ENCODE peak calls at places on chromosome 17, in eight cellular contexts. G, O, Z, F, K, T, I and N are unnamed samples.

GRCh38 chr17:8016632-8017424 is 14.4 kb downstream of the GUCY2D start:
- DNase-seq in G (peak; percentile 69), I (peak; percentile 72), T (no peak), Z (peak; percentile 62), K (peak; percentile 63), F (no peak), O (no peak), N (peak; percentile 56)

GRCh38 chr17:47324224-47325020 is 667 bp downstream of the EFCAB13 start:
- DNase-seq in F (peak; percentile 65), T (peak; percentile 84), I (peak; percentile 81), K (peak; percentile 43), O (peak; percentile 45), Z (peak; percentile 49), G (peak; percentile 68), N (peak; percentile 44)

GRCh38 chr17:21218101-21218500 is 4.1 kb upstream of the TMEM11 start:
- DNase-seq in I (no peak), Z (no peak), K (no peak), T (no peak), O (no peak), F (no peak), G (no peak), N (no peak)

GRCh38 chr17:44376124-44376523 is 12.5 kb upstream of the FAM171A2 start:
- DNase-seq in Z (no peak), I (no peak), G (no peak), K (no peak), T (no peak), F (no peak), O (peak; percentile 60), N (peak; percentile 49)

GRCh38 chr17:77677637-77678036 is 280.9 kb upstream of the TNRC6C start:
- DNase-seq in K (no peak), G (no peak), F (no peak), O (no peak), Z (no peak), I (no peak), T (no peak), N (no peak)

GRCh38 chr17:47275245-47275984 is 21.8 kb downstream of the ITGB3 start:
- DNase-seq in O (peak; percentile 90), F (peak; percentile 97), Z (peak; percentile 51), I (peak; percentile 74), K (peak; percentile 46), T (peak; percentile 93), G (peak; percentile 75), N (peak; percentile 73)

GRCh38 chr17:8320990-8321389 is 10.9 kb downstream of the ARHGEF15 start:
- DNase-seq in Z (no peak), T (no peak), K (no peak), O (no peak), G (no peak), I (no peak), F (no peak), N (no peak)

GRCh38 chr17:933168-934083 is 46.1 kb downstream of the NXN start:
- DNase-seq in O (no peak), F (peak; percentile 63), G (no peak), K (peak; percentile 76), I (no peak), Z (peak; percentile 31), T (no peak), N (peak; percentile 50)

GRCh38 chr17:17119106-17119505 is 76.8 kb downstream of the MPRIP start:
- DNase-seq in G (peak; percentile 39), I (no peak), T (no peak), K (no peak), O (peak; percentile 70), Z (peak; percentile 40), F (no peak), N (no peak)

GRCh38 chr17:12743046-12743445 is 46.3 kb upstream of the ARHGAP44 start:
- DNase-seq in F (no peak), I (no peak), Z (no peak), T (no peak), K (no peak), G (no peak), O (no peak), N (no peak)

GRCh38 chr17:14396542-14396941 is 95.7 kb downstream of the HS3ST3B1 start:
- DNase-seq in G (no peak), I (no peak), T (no peak), Z (no peak), O (no peak), F (no peak), K (no peak), N (no peak)

GRCh38 chr17:2705263-2705662 is 6.3 kb downstream of the CLUH start:
- DNase-seq in G (no peak), F (no peak), Z (no peak), I (no peak), K (no peak), O (no peak), T (peak; percentile 55), N (peak; percentile 91)

GRCh38 chr17:47792979-47793378 is 28.6 kb downstream of the OSBPL7 start:
- DNase-seq in G (no peak), O (no peak), F (no peak), T (no peak), Z (no peak), K (no peak), I (peak; percentile 26), N (peak; percentile 9)

GRCh38 chr17:2335726-2336214 is 487 bp downstream of the TSR1 start:
- DNase-seq in K (no peak), F (no peak), O (no peak), I (no peak), G (peak; percentile 11), T (no peak), Z (peak; percentile 23), N (no peak)

GRCh38 chr17:64978138-64978537 is 58.9 kb upstream of the LRRC37A3 start:
- DNase-seq in Z (no peak), T (no peak), I (no peak), G (no peak), K (no peak), F (no peak), O (no peak), N (no peak)

GRCh38 chr17:64984776-64985521 is 65.7 kb upstream of the LRRC37A3 start:
- DNase-seq in Z (no peak), I (peak; percentile 63), T (peak; percentile 24), K (peak; percentile 65), F (peak; percentile 56), O (no peak), G (peak; percentile 29), N (peak; percentile 78)

GRCh38 chr17:64983708-64984107 is 64.4 kb upstream of the LRRC37A3 start:
- DNase-seq in K (no peak), T (no peak), I (peak; percentile 9), G (no peak), F (no peak), Z (no peak), O (no peak), N (no peak)

GRCh38 chr17:64984181-64984580 is 64.9 kb upstream of the LRRC37A3 start:
- DNase-seq in I (no peak), Z (no peak), T (no peak), K (no peak), O (no peak), F (no peak), G (no peak), N (peak; percentile 12)

GRCh38 chr17:64982139-64982802 is 63.0 kb upstream of the LRRC37A3 start:
- DNase-seq in G (no peak), I (no peak), T (no peak), Z (no peak), O (no peak), F (no peak), K (no peak), N (no peak)
- TF ChIP-seq CTCF in G (no peak), I (no peak), T (no peak), Z (no peak), O (no peak), F (no peak), K (no peak), N (no peak)

GRCh38 chr17:66002807-66003206 is 189.1 kb downstream of the CEP112 start:
- DNase-seq in O (no peak), F (no peak), K (no peak), T (no peak), Z (no peak), I (no peak), G (no peak), N (no peak)

GRCh38 chr17:66006654-66007053 is 185.3 kb downstream of the CEP112 start:
- DNase-seq in O (no peak), K (no peak), T (no peak), Z (no peak), F (no peak), G (no peak), I (no peak), N (no peak)

GRCh38 chr17:66008680-66009079 is 183.3 kb downstream of the CEP112 start:
- DNase-seq in G (no peak), Z (no peak), O (no peak), T (no peak), F (no peak), I (no peak), K (no peak), N (no peak)
- TF ChIP-seq POLR2A in G (no peak), Z (no peak), O (no peak), T (no peak), F (no peak), I (no peak), K (no peak), N (no peak)

DNA sequence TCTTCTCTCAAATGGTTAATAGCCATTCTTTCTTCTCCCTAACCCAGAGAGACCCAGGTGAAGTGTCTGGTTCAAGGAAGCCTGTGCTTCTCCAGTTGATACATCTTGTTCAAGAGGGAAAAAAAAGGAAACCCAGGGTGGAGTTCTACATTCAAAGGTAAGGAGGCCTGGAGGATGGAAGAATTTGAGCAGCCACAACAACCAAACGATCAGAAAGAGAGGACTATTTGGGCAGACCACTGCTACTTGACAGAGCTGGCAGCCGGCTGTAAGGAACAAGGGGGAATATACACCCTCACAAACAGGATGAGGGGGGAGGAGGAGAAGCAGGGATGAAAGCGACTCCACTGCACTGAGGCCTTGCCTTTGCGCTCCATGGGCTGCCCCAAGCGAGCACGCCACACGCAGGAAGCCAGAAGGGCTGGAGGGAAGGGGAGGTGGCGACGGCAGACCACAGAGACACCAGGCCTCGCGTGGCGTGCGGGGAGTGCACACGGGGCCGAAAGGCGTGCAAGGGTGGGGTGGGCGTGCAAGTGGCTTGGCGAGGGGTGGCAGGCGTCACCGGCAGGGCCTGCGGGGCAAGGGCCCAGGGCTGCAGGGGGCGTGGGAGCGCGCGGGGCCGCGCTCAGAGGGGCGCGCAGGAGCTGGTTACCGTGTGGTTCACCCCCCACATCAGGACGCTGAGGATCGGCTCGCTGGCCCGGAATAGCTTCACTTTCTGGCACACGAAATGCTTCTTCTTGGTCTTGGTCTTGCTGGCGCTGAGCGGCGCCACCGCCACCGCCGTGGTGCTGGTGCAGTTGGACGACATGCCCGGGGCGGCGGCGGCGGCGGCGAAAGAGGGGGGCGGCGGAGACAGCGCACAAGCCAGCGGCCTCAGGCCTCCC is 499 bp downstream of the PIP4K2B start:
- DNase-seq in T (peak; percentile 80), G (peak; percentile 62), O (peak; percentile 57), I (peak; percentile 75), F (no peak), K (peak; percentile 21), Z (no peak), N (peak; percentile 50)
- H3K4me1 ChIP-seq in T (peaks cover 36% of the 10 kb centered on the region), G (peaks cover 35% of the 10 kb centered on the region), O (peaks cover 22% of the 10 kb centered on the region), I (peaks cover 10% of the 10 kb centered on the region), F (peaks cover 5% of the 10 kb centered on the region), K (peaks cover 11% of the 10 kb centered on the region), Z (peaks cover 30% of the 10 kb centered on the region), N (peaks cover 15% of the 10 kb centered on the region)

DNA sequence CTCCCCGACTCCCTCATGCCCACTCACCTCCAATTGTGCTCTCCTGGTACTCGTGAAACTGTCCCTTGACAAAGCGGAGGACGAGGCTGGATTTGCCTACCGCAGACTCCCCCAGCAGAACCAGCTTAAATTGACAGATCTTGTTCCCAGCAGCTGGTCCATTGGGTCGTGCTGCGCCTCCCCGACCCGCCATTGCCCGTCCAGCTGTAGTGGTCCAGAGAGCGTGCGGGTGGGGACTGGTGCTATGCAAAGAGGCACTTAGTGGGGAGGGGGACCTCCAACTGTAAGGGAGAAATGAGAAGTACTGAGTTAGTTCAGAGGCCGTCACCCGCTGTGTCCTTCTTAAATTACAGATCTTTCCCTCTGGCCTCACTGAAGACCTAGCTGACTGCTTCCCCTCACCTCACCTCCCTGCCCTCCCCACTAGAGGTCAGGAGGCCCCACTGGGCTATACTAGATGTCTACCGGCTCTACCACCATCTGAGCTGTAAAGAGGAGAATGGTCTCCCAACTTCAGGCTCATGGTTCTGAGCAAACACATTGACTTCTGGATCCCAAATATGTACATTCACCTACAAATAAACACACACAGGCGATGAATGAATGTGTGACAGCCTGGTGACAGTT is 7.8 kb downstream of the HSPB9 start:
- DNase-seq in Z (no peak), G (no peak), I (no peak), F (no peak), T (no peak), O (no peak), K (no peak), N (no peak)
- TF ChIP-seq CTCF in Z (no peak), G (no peak), I (no peak), F (no peak), T (no peak), O (no peak), K (no peak), N (no peak)